ENCODE peak calls at places on chromosomes 5 and 9, in seven cellular contexts. I is neural progenitor cell; Y is adrenal gland; S is pancreas; M is CD8-positive, alpha-beta T cell; T is heart left ventricle; C is suprapubic skin. G is an unnamed sample.
A peak's percentile ranks its signal among the peaks of the same experiment; 100 is the strongest.

GRCh38 chr9:95003694-95004451 is 277.4 kb downstream of the AOPEP start:
- DNase-seq in I (peak; percentile 66), Y (peak; percentile 66), S (no peak), M (no peak), T (peak; percentile 74), C (no peak), G (peak; percentile 56)

GRCh38 chr9:128118971-128119665 is 8.4 kb downstream of the PTGES2 start:
- DNase-seq in I (no peak), Y (no peak), S (peak; percentile 89), M (no peak), T (peak; percentile 26), C (peak; percentile 57), G (no peak)

GRCh38 chr5:43658499-43658898 is 55.5 kb downstream of the NNT start:
- DNase-seq in I (no peak), Y (no peak), S (no peak), M (no peak), T (no peak), C (no peak), G (no peak)

GRCh38 chr5:149576021-149576420 is 5.3 kb upstream of the ARHGEF37 start:
- DNase-seq in I (no peak), Y (no peak), S (no peak), M (no peak), T (no peak), C (no peak), G (no peak)

GRCh38 chr5:151739939-151740335 is 18.5 kb downstream of the ATOX1 start:
- DNase-seq in I (peak; percentile 13), Y (no peak), S (no peak), M (no peak), T (no peak), C (no peak), G (no peak)

GRCh38 chr9:91160599-91161464 is 200.9 kb downstream of the AUH start:
- DNase-seq in I (no peak), Y (no peak), S (no peak), M (no peak), T (no peak), C (no peak), G (no peak)

GRCh38 chr5:5291357-5291756 is 131.1 kb upstream of the ICE1 start:
- DNase-seq in I (no peak), Y (peak; percentile 53), S (no peak), M (no peak), T (no peak), C (no peak), G (no peak)

GRCh38 chr5:88275574-88275973 is 6.9 kb upstream of the TMEM161B start:
- DNase-seq in I (no peak), Y (no peak), S (no peak), M (no peak), T (no peak), C (no peak), G (no peak)

GRCh38 chr9:129052592-129052991 is 16.2 kb downstream of the MIGA2 start:
- DNase-seq in I (no peak), Y (no peak), S (peak; percentile 95), M (no peak), T (peak; percentile 91), C (peak; percentile 84), G (peak; percentile 91)

GRCh38 chr5:9690751-9691150 is 60.6 kb upstream of the TAS2R1 start:
- DNase-seq in I (no peak), Y (no peak), S (no peak), M (no peak), T (no peak), C (no peak), G (no peak)

GRCh38 chr9:107863406-107863805 is 373.8 kb upstream of the KLF4 start:
- DNase-seq in I (no peak), Y (no peak), S (no peak), M (no peak), T (no peak), C (no peak), G (no peak)

GRCh38 chr5:7190727-7191126 is 205.2 kb upstream of the ADCY2 start:
- DNase-seq in I (no peak), Y (peak; percentile 28), S (no peak), M (no peak), T (no peak), C (no peak), G (no peak)

GRCh38 chr9:138070815-138071214 is 193.2 kb downstream of the CACNA1B start:
- DNase-seq in I (no peak), Y (no peak), S (no peak), M (no peak), T (no peak), C (peak; percentile 28), G (no peak)

GRCh38 chr5:150343994-150344393 is 13.5 kb upstream of the TCOF1 start:
- DNase-seq in I (no peak), Y (no peak), S (no peak), M (no peak), T (no peak), C (no peak), G (no peak)

GRCh38 chr9:95852059-95853032 is 23.1 kb upstream of the ERCC6L2 start:
- DNase-seq in I (no peak), Y (no peak), S (no peak), M (no peak), T (no peak), C (no peak), G (no peak)

GRCh38 chr9:37437010-37437409 is 14.5 kb downstream of the GRHPR start:
- DNase-seq in I (no peak), Y (no peak), S (no peak), M (no peak), T (no peak), C (no peak), G (no peak)

GRCh38 chr9:34446468-34446891 is 11.9 kb downstream of the FAM219A start:
- DNase-seq in I (no peak), Y (no peak), S (no peak), M (no peak), T (no peak), C (no peak), G (no peak)

GRCh38 chr5:122195784-122196394 is 66.5 kb downstream of the ZNF474 start:
- DNase-seq in I (peak; percentile 74), Y (peak; percentile 34), S (no peak), M (no peak), T (no peak), C (no peak), G (no peak)

GRCh38 chr9:14146201-14146890 is 167.6 kb downstream of the NFIB start:
- DNase-seq in I (no peak), Y (no peak), S (no peak), M (no peak), T (no peak), C (no peak), G (no peak)

GRCh38 chr9:78559449-78559885 is 262.5 kb downstream of the PSAT1 start:
- DNase-seq in I (no peak), Y (no peak), S (no peak), M (no peak), T (no peak), C (no peak), G (no peak)

GRCh38 chr5:96807099-96807654 is 568 bp downstream of the ERAP1 start:
- DNase-seq in I (peak; percentile 69), Y (peak; percentile 86), S (peak; percentile 86), M (no peak), T (peak; percentile 87), C (peak; percentile 88), G (peak; percentile 80)

GRCh38 chr5:73367650-73368049 is 80.9 kb downstream of the FOXD1 start:
- DNase-seq in I (no peak), Y (no peak), S (no peak), M (no peak), T (no peak), C (no peak), G (no peak)

GRCh38 chr5:145825751-145826180 is 9.4 kb downstream of the PRELID2 start:
- DNase-seq in I (peak; percentile 59), Y (no peak), S (no peak), M (no peak), T (no peak), C (no peak), G (no peak)

DNA sequence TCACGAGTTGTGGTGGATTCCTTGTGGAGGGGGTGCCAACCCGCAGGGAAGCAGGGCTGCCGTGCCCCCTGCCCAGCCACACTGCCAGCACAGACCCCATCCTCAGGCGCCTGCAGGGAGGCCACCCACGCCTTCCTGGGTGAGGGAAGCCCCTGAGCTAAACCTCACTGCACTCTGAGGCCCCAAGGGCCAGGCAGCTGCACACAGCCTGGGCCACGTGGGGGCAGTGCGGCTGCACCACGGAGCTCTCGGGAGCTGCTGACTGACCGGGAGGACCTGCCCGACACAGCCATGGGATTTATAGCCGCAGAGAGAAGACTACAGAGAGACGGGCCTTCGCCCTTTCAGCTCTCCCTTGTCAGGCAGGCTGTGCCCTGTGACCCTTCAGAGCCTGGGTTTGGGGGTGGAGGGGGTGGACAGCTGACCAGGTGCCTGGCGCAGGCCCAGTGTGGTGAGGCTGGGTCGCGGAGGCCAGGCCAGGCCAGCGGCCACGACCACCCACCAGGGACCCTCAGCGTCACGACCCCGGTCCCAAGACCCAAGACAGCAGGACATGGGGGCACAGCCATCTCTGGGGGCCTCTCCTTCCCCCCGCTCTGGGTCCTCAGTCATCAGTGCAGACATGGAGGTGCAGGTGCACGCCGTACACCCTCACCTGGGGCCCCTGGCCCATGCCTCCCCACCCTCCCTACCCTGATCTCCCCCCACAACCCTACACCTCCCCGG is 4.3 kb upstream of the AHRR start:
- DNase-seq in I (peak; percentile 90), Y (no peak), S (no peak), M (no peak), T (no peak), C (no peak), G (no peak)
- TF ChIP-seq CTCF in I (peak; percentile 81), Y (no peak), S (no peak), M (peak; percentile 27), T (peak; percentile 34), C (peak; percentile 11), G (peak; percentile 33)

GRCh38 chr9:135817951-135818717 is 89.2 kb downstream of the CAMSAP1 start:
- DNase-seq in I (no peak), Y (no peak), S (no peak), M (no peak), T (peak; percentile 3), C (peak; percentile 56), G (no peak)
- H3K36me3 ChIP-seq in I (peaks cover 9% of the 10 kb centered on the region), Y (no peaks in the 10 kb centered on the region), S (peaks cover 70% of the 10 kb centered on the region), M (peaks cover 31% of the 10 kb centered on the region), T (peaks cover 98% of the 10 kb centered on the region), C (peaks cover 96% of the 10 kb centered on the region), G (peaks cover 13% of the 10 kb centered on the region)

GRCh38 chr5:81179959-81180358 is 53.2 kb upstream of the CKMT2 start:
- DNase-seq in I (no peak), Y (no peak), S (no peak), M (no peak), T (no peak), C (no peak), G (no peak)
- H3K27ac ChIP-seq in I (no peak overlapping the region), Y (no peak overlapping the region), S (no peak overlapping the region), M (no peak overlapping the region), T (no peak overlapping the region), C (no peak overlapping the region), G (no peak overlapping the region)

GRCh38 chr5:82406200-82406773 is 128.1 kb upstream of the RPS23 start:
- DNase-seq in I (no peak), Y (no peak), S (no peak), M (no peak), T (peak; percentile 35), C (no peak), G (peak; percentile 53)

GRCh38 chr5:82405166-82405565 is 127.0 kb upstream of the RPS23 start:
- DNase-seq in I (no peak), Y (no peak), S (no peak), M (no peak), T (no peak), C (no peak), G (no peak)

GRCh38 chr5:82403724-82404123 is 125.6 kb upstream of the RPS23 start:
- DNase-seq in I (no peak), Y (no peak), S (no peak), M (no peak), T (no peak), C (no peak), G (no peak)

GRCh38 chr5:82404382-82404945 is 126.3 kb upstream of the RPS23 start:
- DNase-seq in I (no peak), Y (no peak), S (no peak), M (no peak), T (no peak), C (no peak), G (no peak)

GRCh38 chr5:82405618-82406199 is 127.6 kb upstream of the RPS23 start:
- DNase-seq in I (no peak), Y (no peak), S (no peak), M (no peak), T (no peak), C (no peak), G (peak; percentile 52)
- TF ChIP-seq CTCF in I (no peak), Y (no peak), S (no peak), M (no peak), T (no peak), C (no peak), G (no peak)